ENCODE peak calls at places on chromosome 5, in seven cellular contexts. X is activated naive CD4-positive, alpha-beta T cell treated with anti-CD3 and anti-CD28 coated beads, Interleukin-2, amount 50 U/mL, for 72 hours; G is fibroblast of mammary gland; A is H9; V is stimulated activated CD8-positive, alpha-beta memory T cell treated with anti-CD3 and anti-CD28 coated beads, Interleukin-4, amount 100 ng/mL, for 1 hour; Y is HCEC 1CT; J is heart right ventricle. E is an unnamed sample.

GRCh38 chr5:84715686-84716085 is 331.0 kb upstream of the EDIL3 start:
- DNase-seq in X (no peak), G (no peak), A (no peak), V (no peak), Y (no peak), J (no peak), E (no peak)

GRCh38 chr5:143393516-143393915 is 10.0 kb downstream of the NR3C1 start:
- DNase-seq in X (no peak), G (no peak), A (no peak), V (no peak), Y (no peak), J (no peak), E (no peak)

GRCh38 chr5:34957857-34958690 is 28.7 kb downstream of the DNAJC21 start:
- DNase-seq in X (no peak), G (peak; percentile 51), A (no peak), V (no peak), Y (peak; percentile 39), J (no peak), E (no peak)

GRCh38 chr5:130868186-130868821 is 296.8 kb downstream of the HINT1 start:
- DNase-seq in X (no peak), G (peak; percentile 53), A (no peak), V (no peak), Y (no peak), J (no peak), E (no peak)

GRCh38 chr5:38414348-38414747 is 142.1 kb downstream of the LIFR start:
- DNase-seq in X (no peak), G (peak; percentile 91), A (no peak), V (no peak), Y (peak; percentile 74), J (no peak), E (no peak)

GRCh38 chr5:151703227-151703626 is 16.5 kb upstream of the SPARC start:
- DNase-seq in X (no peak), G (no peak), A (no peak), V (no peak), Y (no peak), J (no peak), E (no peak)

GRCh38 chr5:127757576-127757975 is 54.4 kb downstream of the CCDC192 start:
- DNase-seq in X (no peak), G (peak; percentile 64), A (no peak), V (no peak), Y (peak; percentile 71), J (no peak), E (no peak)

GRCh38 chr5:55427157-55427556 is 107.6 kb downstream of the PLPP1 start:
- DNase-seq in X (no peak), G (peak; percentile 77), A (no peak), V (no peak), Y (peak; percentile 82), J (no peak), E (peak; percentile 61)

GRCh38 chr5:121445511-121445910 is 406.2 kb upstream of the FTMT start:
- DNase-seq in X (no peak), G (no peak), A (no peak), V (no peak), Y (no peak), J (no peak), E (no peak)

GRCh38 chr5:76838481-76839261 is 11.1 kb upstream of the S100Z start:
- DNase-seq in X (no peak), G (peak; percentile 63), A (no peak), V (no peak), Y (peak; percentile 41), J (no peak), E (no peak)

GRCh38 chr5:98872679-98873078 is 56.1 kb downstream of the CHD1 start:
- DNase-seq in X (no peak), G (peak; percentile 74), A (no peak), V (no peak), Y (peak; percentile 72), J (no peak), E (peak; percentile 15)

GRCh38 chr5:134073404-134073803 is 41.1 kb upstream of the TCF7 start:
- DNase-seq in X (no peak), G (peak; percentile 39), A (no peak), V (no peak), Y (no peak), J (no peak), E (no peak)

GRCh38 chr5:96933764-96934163 is 2.1 kb upstream of the LNPEP start:
- DNase-seq in X (no peak), G (no peak), A (no peak), V (no peak), Y (peak; percentile 2), J (no peak), E (no peak)

GRCh38 chr5:56669534-56670483 is 145.5 kb upstream of the MAP3K1 start:
- DNase-seq in X (peak; percentile 57), G (peak; percentile 40), A (peak; percentile 79), V (no peak), Y (no peak), J (no peak), E (no peak)

GRCh38 chr5:151174612-151175101 is 17.1 kb upstream of the ANXA6 start:
- DNase-seq in X (no peak), G (no peak), A (peak; percentile 93), V (no peak), Y (no peak), J (no peak), E (no peak)

GRCh38 chr5:86756839-86757238 is 139.1 kb downstream of the COX7C start:
- DNase-seq in X (no peak), G (no peak), A (no peak), V (no peak), Y (no peak), J (no peak), E (no peak)

GRCh38 chr5:177366528-177367322 is 9.0 kb downstream of the RGS14 start:
- DNase-seq in X (no peak), G (peak; percentile 73), A (peak; percentile 97), V (no peak), Y (peak; percentile 81), J (peak; percentile 89), E (peak; percentile 93)

GRCh38 chr5:176388003-176388340 is 426 bp downstream of the NOP16 start:
- DNase-seq in X (no peak), G (peak; percentile 19), A (peak; percentile 40), V (no peak), Y (peak; percentile 13), J (no peak), E (no peak)

GRCh38 chr5:35761541-35761940 is 95.2 kb upstream of the IL7R start:
- DNase-seq in X (no peak), G (no peak), A (no peak), V (no peak), Y (no peak), J (no peak), E (no peak)

GRCh38 chr5:32074401-32074800 is 99.7 kb downstream of the GOLPH3 start:
- DNase-seq in X (no peak), G (no peak), A (no peak), V (no peak), Y (no peak), J (peak; percentile 37), E (no peak)

GRCh38 chr5:132837868-132838267 is 7.4 kb upstream of the SHROOM1 start:
- DNase-seq in X (no peak), G (no peak), A (no peak), V (no peak), Y (no peak), J (no peak), E (no peak)

GRCh38 chr5:160274483-160274931 is 37.9 kb downstream of the CCNJL start:
- DNase-seq in X (no peak), G (no peak), A (no peak), V (no peak), Y (no peak), J (no peak), E (no peak)

GRCh38 chr5:17233488-17233887 is 16.1 kb downstream of the BASP1 start:
- DNase-seq in X (no peak), G (peak; percentile 84), A (no peak), V (no peak), Y (no peak), J (no peak), E (no peak)

GRCh38 chr5:2263763-2264162 is 381.0 kb upstream of the IRX4 start:
- DNase-seq in X (no peak), G (no peak), A (no peak), V (no peak), Y (no peak), J (no peak), E (no peak)

E was measured in aorta.